ENCODE peak calls at places on chromosome 5, in eight cellular contexts. One of them, this sample, is unnamed.

GRCh38 chr5:28967848-28968247 is 1929.5 kb upstream of the CDH9 start:
- DNase-seq in cardiac fibroblast: no peak
- DNase-seq in uterus: no peak
- DNase-seq in activated CD8-positive, alpha-beta T cell treated with anti-CD3 and anti-CD28 coated beads, Interleukin-2, amount 10 ng/mL, durations not matched to agents 7 days and 5 days: no peak
- DNase-seq in stimulated activated CD8-positive, alpha-beta memory T cell treated with anti-CD3 and anti-CD28 coated beads, Interleukin-4, amount 100 ng/mL, for 4 hours: no peak
- DNase-seq in HEK293T: no peak
- DNase-seq in cardiac muscle cell: no peak
- DNase-seq in AG10803: no peak
- DNase-seq in this sample: no peak

GRCh38 chr5:39273314-39273954 is 54.1 kb upstream of the FYB1 start:
- DNase-seq in cardiac fibroblast: no peak
- DNase-seq in uterus: no peak
- DNase-seq in activated CD8-positive, alpha-beta T cell treated with anti-CD3 and anti-CD28 coated beads, Interleukin-2, amount 10 ng/mL, durations not matched to agents 7 days and 5 days: no peak
- DNase-seq in stimulated activated CD8-positive, alpha-beta memory T cell treated with anti-CD3 and anti-CD28 coated beads, Interleukin-4, amount 100 ng/mL, for 4 hours: no peak
- DNase-seq in HEK293T: no peak
- DNase-seq in cardiac muscle cell: no peak
- DNase-seq in AG10803: no peak
- DNase-seq in this sample: no peak

GRCh38 chr5:157108961-157109360 is at the start of gene HAVCR2:
- DNase-seq in cardiac fibroblast: no peak
- DNase-seq in uterus: no peak
- DNase-seq in activated CD8-positive, alpha-beta T cell treated with anti-CD3 and anti-CD28 coated beads, Interleukin-2, amount 10 ng/mL, durations not matched to agents 7 days and 5 days: peak
- DNase-seq in stimulated activated CD8-positive, alpha-beta memory T cell treated with anti-CD3 and anti-CD28 coated beads, Interleukin-4, amount 100 ng/mL, for 4 hours: no peak
- DNase-seq in HEK293T: no peak
- DNase-seq in cardiac muscle cell: no peak
- DNase-seq in AG10803: no peak
- DNase-seq in this sample: peak

GRCh38 chr5:36870399-36871040 is 6.0 kb upstream of the NIPBL start:
- DNase-seq in cardiac fibroblast: peak
- DNase-seq in uterus: no peak
- DNase-seq in activated CD8-positive, alpha-beta T cell treated with anti-CD3 and anti-CD28 coated beads, Interleukin-2, amount 10 ng/mL, durations not matched to agents 7 days and 5 days: no peak
- DNase-seq in stimulated activated CD8-positive, alpha-beta memory T cell treated with anti-CD3 and anti-CD28 coated beads, Interleukin-4, amount 100 ng/mL, for 4 hours: no peak
- DNase-seq in HEK293T: peak
- DNase-seq in cardiac muscle cell: peak
- DNase-seq in AG10803: peak
- DNase-seq in this sample: peak

GRCh38 chr5:65760504-65761275 is 38.7 kb downstream of the NLN start:
- DNase-seq in cardiac fibroblast: peak
- DNase-seq in uterus: no peak
- DNase-seq in activated CD8-positive, alpha-beta T cell treated with anti-CD3 and anti-CD28 coated beads, Interleukin-2, amount 10 ng/mL, durations not matched to agents 7 days and 5 days: peak
- DNase-seq in stimulated activated CD8-positive, alpha-beta memory T cell treated with anti-CD3 and anti-CD28 coated beads, Interleukin-4, amount 100 ng/mL, for 4 hours: peak
- DNase-seq in HEK293T: no peak
- DNase-seq in cardiac muscle cell: no peak
- DNase-seq in AG10803: peak
- DNase-seq in this sample: peak

GRCh38 chr5:131357739-131358561 is 94.1 kb downstream of the CDC42SE2 start:
- DNase-seq in cardiac fibroblast: no peak
- DNase-seq in uterus: no peak
- DNase-seq in activated CD8-positive, alpha-beta T cell treated with anti-CD3 and anti-CD28 coated beads, Interleukin-2, amount 10 ng/mL, durations not matched to agents 7 days and 5 days: no peak
- DNase-seq in stimulated activated CD8-positive, alpha-beta memory T cell treated with anti-CD3 and anti-CD28 coated beads, Interleukin-4, amount 100 ng/mL, for 4 hours: no peak
- DNase-seq in HEK293T: no peak
- DNase-seq in cardiac muscle cell: no peak
- DNase-seq in AG10803: no peak
- DNase-seq in this sample: no peak

GRCh38 chr5:83577036-83577636 is 105.6 kb downstream of the VCAN start:
- DNase-seq in cardiac fibroblast: peak
- DNase-seq in uterus: no peak
- DNase-seq in activated CD8-positive, alpha-beta T cell treated with anti-CD3 and anti-CD28 coated beads, Interleukin-2, amount 10 ng/mL, durations not matched to agents 7 days and 5 days: no peak
- DNase-seq in stimulated activated CD8-positive, alpha-beta memory T cell treated with anti-CD3 and anti-CD28 coated beads, Interleukin-4, amount 100 ng/mL, for 4 hours: no peak
- DNase-seq in HEK293T: no peak
- DNase-seq in cardiac muscle cell: no peak
- DNase-seq in AG10803: no peak
- DNase-seq in this sample: no peak

GRCh38 chr5:90747693-90748092 is 189.1 kb downstream of the ADGRV1 start:
- DNase-seq in cardiac fibroblast: no peak
- DNase-seq in uterus: no peak
- DNase-seq in activated CD8-positive, alpha-beta T cell treated with anti-CD3 and anti-CD28 coated beads, Interleukin-2, amount 10 ng/mL, durations not matched to agents 7 days and 5 days: no peak
- DNase-seq in stimulated activated CD8-positive, alpha-beta memory T cell treated with anti-CD3 and anti-CD28 coated beads, Interleukin-4, amount 100 ng/mL, for 4 hours: no peak
- DNase-seq in HEK293T: no peak
- DNase-seq in cardiac muscle cell: no peak
- DNase-seq in AG10803: no peak
- DNase-seq in this sample: no peak

GRCh38 chr5:139638090-139638735 is 9.9 kb upstream of the CXXC5 start:
- DNase-seq in cardiac fibroblast: peak
- DNase-seq in uterus: peak
- DNase-seq in activated CD8-positive, alpha-beta T cell treated with anti-CD3 and anti-CD28 coated beads, Interleukin-2, amount 10 ng/mL, durations not matched to agents 7 days and 5 days: no peak
- DNase-seq in stimulated activated CD8-positive, alpha-beta memory T cell treated with anti-CD3 and anti-CD28 coated beads, Interleukin-4, amount 100 ng/mL, for 4 hours: no peak
- DNase-seq in HEK293T: no peak
- DNase-seq in cardiac muscle cell: no peak
- DNase-seq in AG10803: peak
- DNase-seq in this sample: peak

GRCh38 chr5:31502506-31502905 is 29.4 kb downstream of the DROSHA start:
- DNase-seq in cardiac fibroblast: no peak
- DNase-seq in uterus: no peak
- DNase-seq in activated CD8-positive, alpha-beta T cell treated with anti-CD3 and anti-CD28 coated beads, Interleukin-2, amount 10 ng/mL, durations not matched to agents 7 days and 5 days: no peak
- DNase-seq in stimulated activated CD8-positive, alpha-beta memory T cell treated with anti-CD3 and anti-CD28 coated beads, Interleukin-4, amount 100 ng/mL, for 4 hours: no peak
- DNase-seq in HEK293T: no peak
- DNase-seq in cardiac muscle cell: no peak
- DNase-seq in AG10803: peak
- DNase-seq in this sample: no peak

This sample was measured in GM10248.